ENCODE peak calls at places on chromosomes 13 and 19, in five cellular contexts. R is tibial artery; A is heart right ventricle; Q is SJCRH30; K is CD4-positive, CD25-positive, alpha-beta regulatory T cell. J is an unnamed sample.

GRCh38 chr13:42574011-42574410 is at the start of gene TNFSF11:
- DNase-seq in R (no peak), A (no peak), Q (no peak), K (peak; percentile 14), J (no peak)

GRCh38 chr13:105806335-105806920 is 729.0 kb downstream of the EFNB2 start:
- DNase-seq in R (no peak), A (no peak), Q (no peak), K (no peak), J (no peak)

GRCh38 chr13:110396913-110397379 is 89.9 kb downstream of the COL4A2 start:
- DNase-seq in R (peak; percentile 98), A (peak; percentile 83), Q (no peak), K (no peak), J (peak; percentile 44)

GRCh38 chr13:94683426-94683825 is 28.9 kb downstream of the SOX21 start:
- DNase-seq in R (no peak), A (no peak), Q (no peak), K (no peak), J (no peak)

GRCh38 chr19:50712833-50713232 is 6.8 kb downstream of the SHANK1 start:
- DNase-seq in R (no peak), A (no peak), Q (no peak), K (no peak), J (no peak)

GRCh38 chr19:40702337-40703012 is 12.0 kb upstream of the NUMBL start:
- DNase-seq in R (no peak), A (peak; percentile 39), Q (no peak), K (no peak), J (no peak)

GRCh38 chr19:49057636-49058234 is at the start of gene CGB7:
- DNase-seq in R (peak; percentile 80), A (peak; percentile 76), Q (no peak), K (peak; percentile 19), J (peak; percentile 75)

GRCh38 chr19:8618751-8619150 is 8.2 kb upstream of the ADAMTS10 start:
- DNase-seq in R (no peak), A (no peak), Q (no peak), K (no peak), J (no peak)

DNA sequence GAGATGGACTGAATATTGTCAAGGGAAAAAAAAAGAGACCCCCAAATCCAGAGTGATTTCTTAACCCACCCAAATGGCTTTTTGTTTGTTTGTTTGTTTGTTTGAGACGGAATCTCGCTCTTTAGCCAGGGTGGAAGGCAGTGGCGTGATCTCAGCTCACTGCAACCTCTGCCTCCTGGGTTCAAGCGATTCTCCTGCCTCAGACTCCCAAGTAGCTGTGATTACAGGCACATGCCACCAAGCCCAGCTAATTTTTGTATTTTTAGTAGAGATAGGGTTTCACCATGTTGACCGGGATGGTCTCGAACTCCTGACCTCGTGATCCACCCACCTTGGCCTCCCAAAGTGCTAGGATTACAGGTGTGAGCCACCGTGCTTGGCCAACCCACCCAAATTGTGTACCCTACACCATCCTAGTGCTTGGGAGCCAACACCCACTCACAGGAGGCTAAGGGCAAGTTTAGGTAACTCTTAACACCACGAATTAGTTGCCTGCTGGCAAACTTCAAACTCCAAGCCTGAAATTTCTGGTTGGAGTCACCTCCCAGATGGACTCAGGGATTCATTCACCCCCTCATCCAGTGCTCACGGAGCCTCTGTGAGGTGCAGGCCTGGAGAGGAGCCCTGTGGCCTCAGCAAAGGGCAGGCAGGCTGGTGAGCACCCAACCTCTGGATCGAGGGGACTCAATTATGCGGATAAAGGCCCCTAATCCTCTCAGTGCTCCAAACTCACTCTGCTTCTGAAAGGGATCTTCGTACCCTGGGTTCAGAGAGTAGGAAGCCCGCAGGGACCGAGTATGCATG is 37.6 kb downstream of the ACTN4 start:
- DNase-seq in R (no peak), A (no peak), Q (no peak), K (no peak), J (no peak)
- H3K4me1 ChIP-seq in R (peaks cover 7% of the 10 kb centered on the region), A (peaks cover 51% of the 10 kb centered on the region), Q (peaks cover 33% of the 10 kb centered on the region), K (peaks cover 72% of the 10 kb centered on the region), J (peaks cover 78% of the 10 kb centered on the region)

GRCh38 chr19:6062274-6062673 is 48.0 kb downstream of the RFX2 start:
- DNase-seq in R (peak; percentile 79), A (peak; percentile 75), Q (no peak), K (peak; percentile 67), J (peak; percentile 41)

GRCh38 chr19:6062961-6063575 is 47.2 kb downstream of the RFX2 start:
- DNase-seq in R (peak; percentile 59), A (no peak), Q (no peak), K (no peak), J (no peak)

GRCh38 chr19:6059996-6060599 is 50.2 kb downstream of the RFX2 start:
- DNase-seq in R (peak; percentile 47), A (no peak), Q (no peak), K (peak; percentile 17), J (no peak)

GRCh38 chr19:6060600-6061391 is 49.5 kb downstream of the RFX2 start:
- DNase-seq in R (peak; percentile 71), A (no peak), Q (no peak), K (peak; percentile 78), J (no peak)

GRCh38 chr19:6061420-6062130 is 48.7 kb downstream of the RFX2 start:
- DNase-seq in R (peak; percentile 90), A (no peak), Q (no peak), K (no peak), J (no peak)
- H3K4me1 ChIP-seq in R (peaks cover 11% of the 10 kb centered on the region), A (peaks cover 35% of the 10 kb centered on the region), Q (peaks cover 3% of the 10 kb centered on the region), K (peaks cover 46% of the 10 kb centered on the region), J (peaks cover 24% of the 10 kb centered on the region)

GRCh38 chr19:1266818-1267440 is 2.2 kb upstream of the CIRBP start:
- DNase-seq in R (peak; percentile 88), A (peak; percentile 72), Q (no peak), K (peak; percentile 62), J (peak; percentile 84)
- H3K4me1 ChIP-seq in R (peaks cover 7% of the 10 kb centered on the region), A (peaks cover 52% of the 10 kb centered on the region), Q (peaks cover 38% of the 10 kb centered on the region), K (peaks cover 65% of the 10 kb centered on the region), J (peaks cover 44% of the 10 kb centered on the region)

GRCh38 chr19:39131255-39131755 is 5.7 kb downstream of the PAK4 start:
- DNase-seq in R (no peak), A (peak; percentile 67), Q (peak; percentile 80), K (no peak), J (no peak)
- H3K4me1 ChIP-seq in R (no peaks in the 10 kb centered on the region), A (peaks cover 7% of the 10 kb centered on the region), Q (peaks cover 27% of the 10 kb centered on the region), K (peaks cover 3% of the 10 kb centered on the region), J (peaks cover 48% of the 10 kb centered on the region)

DNA sequence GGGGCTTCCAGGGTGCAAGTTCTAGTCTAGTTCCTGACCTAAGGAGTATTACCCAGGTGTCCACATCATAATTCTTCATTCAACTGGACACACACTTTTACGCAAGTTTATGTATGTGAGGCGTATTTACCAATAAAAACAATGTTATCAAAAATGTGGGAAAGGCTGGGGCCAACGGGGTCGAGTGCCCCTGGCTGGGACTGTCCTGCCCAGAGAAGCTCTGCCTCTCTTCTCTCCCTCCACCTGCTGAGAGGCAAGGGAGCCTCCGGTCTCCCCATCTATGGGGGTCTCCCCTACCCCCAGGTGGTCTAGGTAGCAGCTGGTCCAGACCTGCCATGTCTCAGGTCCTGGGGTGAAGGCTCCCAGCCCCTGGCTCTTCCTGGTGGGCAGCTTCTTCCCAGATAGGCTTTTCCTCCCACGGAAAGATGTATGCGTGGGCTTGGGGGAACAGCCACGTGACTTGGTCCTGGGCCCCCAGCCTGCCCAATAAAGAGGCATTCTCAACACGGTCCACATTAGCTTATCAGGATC is 132.4 kb downstream of the USP12 start:
- DNase-seq in R (no peak), A (no peak), Q (no peak), K (no peak), J (no peak)
- H3K4me1 ChIP-seq in R (no peaks in the 10 kb centered on the region), A (no peaks in the 10 kb centered on the region), Q (peaks cover 31% of the 10 kb centered on the region), K (no peaks in the 10 kb centered on the region), J (no peaks in the 10 kb centered on the region)

DNA sequence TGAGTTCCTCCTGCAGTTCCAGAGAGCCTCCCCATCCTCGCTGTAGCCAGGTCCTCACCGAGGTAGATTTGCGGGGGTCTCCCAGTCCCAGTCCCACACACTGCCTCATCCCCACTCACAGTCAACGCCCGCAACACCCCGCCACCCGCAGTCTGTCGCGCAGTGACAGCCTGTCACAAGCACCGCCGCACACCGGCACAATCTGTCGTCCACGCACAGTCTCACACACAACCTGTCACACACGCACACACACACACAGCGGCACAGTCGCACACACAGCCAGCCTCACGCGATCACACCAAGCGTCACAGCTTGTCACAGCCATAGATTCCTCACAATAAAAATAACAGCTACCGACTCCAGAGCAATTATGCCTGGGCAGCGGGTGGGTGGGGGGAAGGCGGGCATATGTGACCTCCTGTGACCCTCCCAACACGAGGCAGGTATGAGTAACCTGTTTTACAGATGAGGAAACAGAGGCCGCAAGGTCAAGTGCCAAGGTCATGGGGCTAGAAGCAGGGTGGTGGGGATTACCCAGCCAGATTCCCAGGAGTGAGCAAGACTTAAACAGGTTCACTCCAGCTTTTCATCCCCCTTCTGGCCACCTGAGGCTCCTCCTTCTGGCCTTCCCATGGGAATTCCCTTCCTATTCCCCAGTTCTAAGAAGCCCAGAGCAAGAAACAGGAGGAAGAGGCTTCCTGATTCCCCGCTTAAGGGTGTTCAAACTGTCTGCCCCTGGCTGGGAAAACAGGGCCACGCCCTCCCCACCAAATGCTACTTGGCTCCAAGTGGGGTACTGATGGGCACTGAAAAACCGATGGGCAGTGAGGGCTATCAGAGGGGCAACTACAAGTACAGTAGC is 13.9 kb downstream of the NFIX start:
- DNase-seq in R (no peak), A (no peak), Q (no peak), K (no peak), J (no peak)
- H3K4me1 ChIP-seq in R (no peaks in the 10 kb centered on the region), A (peaks cover 31% of the 10 kb centered on the region), Q (peaks cover 10% of the 10 kb centered on the region), K (peaks cover 18% of the 10 kb centered on the region), J (peaks cover 4% of the 10 kb centered on the region)

DNA sequence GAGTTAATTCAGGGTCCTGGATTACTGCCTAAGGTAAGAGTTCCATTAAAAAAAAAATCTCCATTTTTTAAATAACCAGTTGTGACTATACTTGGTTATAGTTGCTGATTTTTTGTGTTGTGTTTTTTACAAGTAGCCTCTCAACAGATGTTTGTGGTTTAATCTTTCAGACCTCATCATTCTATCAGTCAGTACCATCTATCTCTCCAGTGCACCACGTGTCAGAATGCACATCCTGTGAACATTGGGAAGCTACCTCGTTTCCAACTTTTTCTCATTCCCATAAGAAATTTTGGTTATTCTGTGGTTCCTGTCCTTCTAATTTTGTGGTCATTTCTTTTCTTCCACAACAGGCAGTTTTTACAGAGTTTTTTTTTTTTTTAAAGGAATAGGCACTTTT is 39.2 kb downstream of the WDFY2 start:
- DNase-seq in R (no peak), A (no peak), Q (no peak), K (no peak), J (no peak)
- H3K4me1 ChIP-seq in R (no peaks in the 10 kb centered on the region), A (peaks cover under 1% of the 10 kb centered on the region), Q (peaks cover 41% of the 10 kb centered on the region), K (peaks cover 5% of the 10 kb centered on the region), J (peaks cover 27% of the 10 kb centered on the region)

GRCh38 chr19:41933131-41933458 is 4.8 kb upstream of the ERFL start:
- DNase-seq in R (no peak), A (no peak), Q (no peak), K (no peak), J (no peak)
- H3K4me1 ChIP-seq in R (no peaks in the 10 kb centered on the region), A (peaks cover 1% of the 10 kb centered on the region), Q (peaks cover 13% of the 10 kb centered on the region), K (peaks cover 39% of the 10 kb centered on the region), J (no peaks in the 10 kb centered on the region)

J was measured in pancreas.